ENCODE peak calls at places on chromosomes 1 and 21, in six cellular contexts. A is cardiac muscle cell; P is NT2/D1; H is CD8-positive, alpha-beta memory T cell; B is GM23338; J is PC-3. S is an unnamed sample. For H3K27me3 and H3K36me3, the result is how much of the 10 kb centered on the place peaks cover.

GRCh38 chr21:27171704-27172103 is 204.8 kb upstream of the ADAMTS5 start:
- DNase-seq in P (no peak), A (peak), J (no peak), H (no peak), B (no peak), S (no peak)

GRCh38 chr1:175287377-175287776 is 94.8 kb upstream of the KIAA0040 start:
- DNase-seq in P (no peak), A (no peak), B (peak), J (no peak), H (no peak), S (no peak)

GRCh38 chr1:204445860-204446412 is 34.3 kb upstream of the PPP1R15B start:
- DNase-seq in A (peak), J (peak), H (peak), B (peak), P (peak), S (peak)

GRCh38 chr1:100731758-100732157 is 12.2 kb downstream of the VCAM1 start:
- DNase-seq in A (no peak), B (no peak), J (no peak), H (no peak), P (no peak), S (no peak)

GRCh38 chr21:45894107-45894810 is 87.3 kb upstream of the COL6A1 start:
- DNase-seq in J (peak), H (no peak), B (no peak), A (peak), P (no peak), S (peak)

GRCh38 chr1:115340879-115341278 is 2.8 kb upstream of the NGF start:
- DNase-seq in B (no peak), H (no peak), P (no peak), A (no peak), J (no peak), S (no peak)

GRCh38 chr1:113399063-113399583 is 8.8 kb downstream of the MAGI3 start:
- DNase-seq in H (no peak), B (no peak), A (no peak), J (no peak), P (no peak), S (no peak)

GRCh38 chr1:207822602-207823451 is 71.0 kb downstream of the CD46 start:
- DNase-seq in P (no peak), A (no peak), J (peak), H (peak), B (peak), S (no peak)

GRCh38 chr1:151713044-151713443 is 3.6 kb downstream of the CELF3 start:
- DNase-seq in B (no peak), H (no peak), J (no peak), A (no peak), P (no peak), S (no peak)

GRCh38 chr1:220222939-220223338 is 49.3 kb downstream of the RAB3GAP2 start:
- DNase-seq in B (no peak), P (no peak), J (no peak), A (no peak), H (no peak), S (no peak)

GRCh38 chr1:9766759-9767442 is 56.9 kb downstream of the CLSTN1 start:
- DNase-seq in B (no peak), A (peak), P (no peak), J (peak), H (no peak), S (peak)

GRCh38 chr1:167210966-167211674 is 9.6 kb upstream of the POU2F1 start:
- DNase-seq in B (no peak), P (no peak), A (no peak), J (peak), H (no peak), S (no peak)

GRCh38 chr1:37633950-37634553 is 640 bp downstream of the RSPO1 start:
- DNase-seq in J (no peak), P (no peak), B (peak), A (no peak), H (no peak), S (no peak)
- H3K27me3 ChIP-seq in J (half or more), P (half or more), B (half or more), A (half or more), H (half or more), S (under half)

GRCh38 chr1:3468236-3469103 is 14.0 kb downstream of the ARHGEF16 start:
- DNase-seq in H (no peak), P (no peak), A (no peak), J (no peak), B (no peak), S (no peak)

GRCh38 chr1:3469104-3469848 is 14.8 kb downstream of the ARHGEF16 start:
- DNase-seq in B (no peak), A (no peak), P (no peak), J (no peak), H (no peak), S (no peak)

GRCh38 chr1:3470650-3471355 is 16.3 kb downstream of the ARHGEF16 start:
- DNase-seq in H (no peak), J (no peak), B (no peak), P (no peak), A (no peak), S (no peak)

GRCh38 chr1:3471356-3472087 is 17.1 kb downstream of the ARHGEF16 start:
- DNase-seq in P (peak), A (peak), H (no peak), B (peak), J (no peak), S (no peak)

GRCh38 chr1:3469849-3470649 is 15.6 kb downstream of the ARHGEF16 start:
- DNase-seq in H (no peak), A (no peak), B (no peak), P (no peak), J (no peak), S (no peak)
- H3K36me3 ChIP-seq in H (under half), A (under half), B (under half), P (under half), J (under half), S (under half)

DNA sequence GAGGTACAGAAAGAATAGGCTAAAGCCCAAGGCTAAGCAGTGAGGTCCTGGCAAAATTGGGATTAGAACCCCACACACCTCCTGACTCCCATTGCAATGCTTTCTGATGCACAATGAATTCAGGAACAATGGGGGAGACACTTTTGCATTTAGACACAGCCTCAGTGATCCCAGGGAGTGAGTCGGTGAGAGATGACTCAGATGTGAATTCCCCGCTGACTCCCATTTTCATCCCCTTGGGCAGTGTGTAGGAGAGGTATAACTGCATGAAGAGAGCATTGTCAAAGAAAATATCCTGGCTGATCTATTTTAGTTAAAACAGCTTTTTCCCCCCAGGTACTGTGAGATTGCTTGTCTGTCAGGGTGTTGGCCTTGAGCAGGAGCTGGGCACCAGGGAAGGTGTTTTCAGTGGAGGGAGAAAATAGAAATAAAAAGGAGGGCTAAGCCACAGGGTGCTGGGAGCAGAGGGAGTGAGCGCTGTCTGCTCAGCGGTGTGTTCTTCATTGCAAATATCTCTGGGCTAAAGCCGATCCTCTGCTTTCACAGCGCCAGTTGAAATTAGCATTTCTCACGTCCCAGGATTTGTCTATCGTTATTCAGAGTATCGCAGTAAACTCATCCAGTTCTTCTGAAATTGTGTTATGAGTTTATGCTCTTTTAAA is 247.7 kb upstream of the PTBP2 start:
- DNase-seq in H (no peak), B (no peak), J (peak), A (peak), P (peak), S (peak)
- H3K27me3 ChIP-seq in H (under half), B (half or more), J (under half), A (under half), P (half or more), S (under half)

GRCh38 chr1:54876814-54877213 is 10.2 kb downstream of the DHCR24 start:
- DNase-seq in A (no peak), J (no peak), B (peak), P (no peak), H (no peak), S (no peak)

GRCh38 chr1:54874079-54874830 is 12.7 kb downstream of the DHCR24 start:
- DNase-seq in P (no peak), B (no peak), H (no peak), A (no peak), J (peak), S (no peak)

GRCh38 chr1:54872041-54872342 is 15.0 kb downstream of the DHCR24 start:
- DNase-seq in B (no peak), P (no peak), J (no peak), H (no peak), A (no peak), S (no peak)

GRCh38 chr1:54871275-54872040 is 15.5 kb downstream of the DHCR24 start:
- DNase-seq in A (no peak), P (no peak), J (no peak), H (no peak), B (no peak), S (no peak)

GRCh38 chr1:54875000-54875399 is 12.0 kb downstream of the DHCR24 start:
- DNase-seq in B (no peak), A (no peak), H (no peak), J (no peak), P (no peak), S (no peak)
- H3K36me3 ChIP-seq in B (half or more), A (under half), H (under half), J (half or more), P (half or more), S (half or more)

GRCh38 chr21:36699026-36699545 is at the start of gene SIM2:
- DNase-seq in A (peak), J (peak), H (no peak), P (no peak), B (peak), S (peak)

GRCh38 chr21:36696640-36697472 is 2.1 kb upstream of the SIM2 start:
- DNase-seq in P (no peak), J (no peak), B (peak), A (no peak), H (no peak), S (no peak)

GRCh38 chr21:36699546-36700294 is 805 bp downstream of the SIM2 start:
- DNase-seq in B (peak), H (no peak), J (peak), P (no peak), A (no peak), S (no peak)

GRCh38 chr21:36697473-36698159 is 1.3 kb upstream of the SIM2 start:
- DNase-seq in A (no peak), H (no peak), J (no peak), P (no peak), B (peak), S (no peak)

DNA sequence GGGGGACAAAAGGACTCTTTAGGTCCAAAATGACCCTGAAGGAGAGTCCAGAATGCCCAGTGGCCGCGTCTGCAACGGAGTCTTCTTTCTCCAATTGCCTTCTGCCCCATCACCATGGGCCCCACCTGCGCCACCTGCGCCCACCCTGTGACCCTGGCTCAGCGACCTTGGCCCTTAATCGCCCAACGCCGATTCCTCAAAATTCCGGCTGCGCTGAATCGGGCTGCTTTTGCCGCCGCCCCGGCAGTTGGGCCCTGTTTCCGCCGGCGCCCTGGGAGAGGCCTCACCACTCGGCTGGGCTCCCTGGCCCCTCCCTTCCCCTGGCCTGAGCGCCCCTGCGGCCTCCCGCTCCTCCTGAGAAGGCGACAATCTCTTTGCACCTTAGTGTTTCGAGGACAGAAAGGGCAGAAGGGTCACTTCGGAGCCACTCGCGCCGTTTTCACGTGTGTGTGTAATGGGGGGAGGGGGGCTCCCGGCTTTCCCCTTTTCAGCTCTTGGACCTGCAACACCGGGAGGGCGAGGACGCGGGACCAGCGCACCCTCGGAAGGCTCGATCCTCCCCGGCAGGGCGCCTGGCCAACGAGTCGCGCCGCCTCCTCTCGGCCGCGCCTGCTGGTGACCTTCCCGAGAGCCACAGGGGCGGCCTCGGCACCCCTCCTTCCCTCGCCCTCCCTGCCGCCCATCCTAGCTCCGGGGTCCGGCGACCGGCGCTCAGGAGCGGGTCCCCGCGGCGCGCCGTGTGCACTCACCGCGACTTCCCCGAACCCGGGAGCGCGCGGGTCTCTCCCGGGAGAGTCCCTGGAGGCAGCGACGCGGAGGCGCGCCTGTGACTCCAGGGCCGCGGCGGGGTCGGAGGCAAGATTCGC is 522 bp upstream of the SIM2 start:
- DNase-seq in B (peak), P (no peak), H (no peak), A (no peak), J (peak), S (no peak)
- H3K27me3 ChIP-seq in B (half or more), P (half or more), H (half or more), A (half or more), J (under half), S (under half)